ENCODE peak calls at places on chromosomes 6 and 20, in ten cellular contexts. One of them, this sample, is unnamed.

GRCh38 chr6:70398783-70399730 is 14.3 kb upstream of the FAM135A start:
- DNase-seq in HepG2: peak
- DNase-seq in CD4-positive, alpha-beta T cell: no peak
- DNase-seq in right atrium auricular region: no peak
- DNase-seq in B cell: no peak
- DNase-seq in HFFc6: peak
- DNase-seq in coronary artery: no peak
- DNase-seq in fibroblast of pulmonary artery: peak
- DNase-seq in uterus: no peak
- DNase-seq in neural progenitor cell: no peak
- DNase-seq in this sample: no peak

GRCh38 chr6:29631860-29632731 is 887 bp downstream of the GABBR1 start:
- DNase-seq in HepG2: no peak
- DNase-seq in CD4-positive, alpha-beta T cell: peak
- DNase-seq in right atrium auricular region: no peak
- DNase-seq in B cell: peak
- DNase-seq in HFFc6: peak
- DNase-seq in coronary artery: no peak
- DNase-seq in fibroblast of pulmonary artery: peak
- DNase-seq in uterus: peak
- DNase-seq in neural progenitor cell: peak
- DNase-seq in this sample: peak

GRCh38 chr6:43468240-43468639 is 9.1 kb upstream of the TJAP1 start:
- DNase-seq in HepG2: no peak
- DNase-seq in CD4-positive, alpha-beta T cell: no peak
- DNase-seq in right atrium auricular region: no peak
- DNase-seq in B cell: no peak
- DNase-seq in HFFc6: no peak
- DNase-seq in coronary artery: no peak
- DNase-seq in fibroblast of pulmonary artery: no peak
- DNase-seq in uterus: no peak
- DNase-seq in neural progenitor cell: no peak
- DNase-seq in this sample: no peak

GRCh38 chr6:163630096-163630495 is 215.6 kb downstream of the QKI start:
- DNase-seq in HepG2: no peak
- DNase-seq in CD4-positive, alpha-beta T cell: no peak
- DNase-seq in right atrium auricular region: no peak
- DNase-seq in B cell: no peak
- DNase-seq in HFFc6: no peak
- DNase-seq in coronary artery: no peak
- DNase-seq in fibroblast of pulmonary artery: no peak
- DNase-seq in uterus: no peak
- DNase-seq in neural progenitor cell: no peak
- DNase-seq in this sample: no peak

GRCh38 chr20:44572551-44573500 is 9.6 kb upstream of the PKIG start:
- DNase-seq in HepG2: no peak
- DNase-seq in CD4-positive, alpha-beta T cell: no peak
- DNase-seq in right atrium auricular region: no peak
- DNase-seq in B cell: no peak
- DNase-seq in HFFc6: peak
- DNase-seq in coronary artery: no peak
- DNase-seq in fibroblast of pulmonary artery: peak
- DNase-seq in uterus: peak
- DNase-seq in neural progenitor cell: no peak
- DNase-seq in this sample: no peak

GRCh38 chr20:3616250-3616649 is 46.9 kb downstream of the GFRA4 start:
- DNase-seq in HepG2: no peak
- DNase-seq in CD4-positive, alpha-beta T cell: no peak
- DNase-seq in right atrium auricular region: no peak
- DNase-seq in B cell: no peak
- DNase-seq in HFFc6: peak
- DNase-seq in coronary artery: no peak
- DNase-seq in fibroblast of pulmonary artery: peak
- DNase-seq in uterus: no peak
- DNase-seq in neural progenitor cell: peak
- DNase-seq in this sample: no peak

GRCh38 chr20:62970307-62971210 is 18.1 kb downstream of the SLC17A9 start:
- DNase-seq in HepG2: no peak
- DNase-seq in CD4-positive, alpha-beta T cell: no peak
- DNase-seq in right atrium auricular region: no peak
- DNase-seq in B cell: no peak
- DNase-seq in HFFc6: no peak
- DNase-seq in coronary artery: no peak
- DNase-seq in fibroblast of pulmonary artery: no peak
- DNase-seq in uterus: no peak
- DNase-seq in neural progenitor cell: no peak
- DNase-seq in this sample: no peak

GRCh38 chr6:4564746-4565145 is 211.5 kb upstream of the CDYL start:
- DNase-seq in HepG2: no peak
- DNase-seq in CD4-positive, alpha-beta T cell: no peak
- DNase-seq in right atrium auricular region: peak
- DNase-seq in B cell: no peak
- DNase-seq in HFFc6: no peak
- DNase-seq in coronary artery: peak
- DNase-seq in fibroblast of pulmonary artery: no peak
- DNase-seq in uterus: no peak
- DNase-seq in neural progenitor cell: no peak
- DNase-seq in this sample: no peak

GRCh38 chr6:31474871-31475286 is 23.1 kb upstream of the MICB start:
- DNase-seq in HepG2: no peak
- DNase-seq in CD4-positive, alpha-beta T cell: no peak
- DNase-seq in right atrium auricular region: no peak
- DNase-seq in B cell: no peak
- DNase-seq in HFFc6: no peak
- DNase-seq in coronary artery: no peak
- DNase-seq in fibroblast of pulmonary artery: no peak
- DNase-seq in uterus: no peak
- DNase-seq in neural progenitor cell: peak
- DNase-seq in this sample: no peak

GRCh38 chr6:117481926-117482239 is 591 bp upstream of the DCBLD1 start:
- DNase-seq in HepG2: no peak
- DNase-seq in CD4-positive, alpha-beta T cell: no peak
- DNase-seq in right atrium auricular region: no peak
- DNase-seq in B cell: no peak
- DNase-seq in HFFc6: peak
- DNase-seq in coronary artery: no peak
- DNase-seq in fibroblast of pulmonary artery: no peak
- DNase-seq in uterus: no peak
- DNase-seq in neural progenitor cell: peak
- DNase-seq in this sample: no peak

GRCh38 chr6:28683945-28684538 is 158.4 kb downstream of the GPX5 start:
- DNase-seq in HepG2: peak
- DNase-seq in CD4-positive, alpha-beta T cell: no peak
- DNase-seq in right atrium auricular region: no peak
- DNase-seq in B cell: no peak
- DNase-seq in HFFc6: peak
- DNase-seq in coronary artery: no peak
- DNase-seq in fibroblast of pulmonary artery: peak
- DNase-seq in uterus: no peak
- DNase-seq in neural progenitor cell: peak
- DNase-seq in this sample: no peak

GRCh38 chr6:155141002-155141401 is 122.8 kb upstream of the CLDN20 start:
- DNase-seq in HepG2: no peak
- DNase-seq in CD4-positive, alpha-beta T cell: no peak
- DNase-seq in right atrium auricular region: no peak
- DNase-seq in B cell: no peak
- DNase-seq in HFFc6: no peak
- DNase-seq in coronary artery: no peak
- DNase-seq in fibroblast of pulmonary artery: no peak
- DNase-seq in uterus: no peak
- DNase-seq in neural progenitor cell: no peak
- DNase-seq in this sample: no peak

GRCh38 chr6:7594579-7595125 is 4.7 kb downstream of the SNRNP48 start:
- DNase-seq in HepG2: no peak
- DNase-seq in CD4-positive, alpha-beta T cell: no peak
- DNase-seq in right atrium auricular region: no peak
- DNase-seq in B cell: no peak
- DNase-seq in HFFc6: no peak
- DNase-seq in coronary artery: no peak
- DNase-seq in fibroblast of pulmonary artery: no peak
- DNase-seq in uterus: no peak
- DNase-seq in neural progenitor cell: no peak
- DNase-seq in this sample: no peak

GRCh38 chr6:157770946-157771345 is 52.1 kb upstream of the SNX9 start:
- DNase-seq in HepG2: no peak
- DNase-seq in CD4-positive, alpha-beta T cell: no peak
- DNase-seq in right atrium auricular region: no peak
- DNase-seq in B cell: no peak
- DNase-seq in HFFc6: peak
- DNase-seq in coronary artery: no peak
- DNase-seq in fibroblast of pulmonary artery: no peak
- DNase-seq in uterus: no peak
- DNase-seq in neural progenitor cell: no peak
- DNase-seq in this sample: no peak

GRCh38 chr6:17884501-17885039 is 102.9 kb downstream of the KIF13A start:
- DNase-seq in HepG2: no peak
- DNase-seq in CD4-positive, alpha-beta T cell: no peak
- DNase-seq in right atrium auricular region: no peak
- DNase-seq in B cell: no peak
- DNase-seq in HFFc6: no peak
- DNase-seq in coronary artery: no peak
- DNase-seq in fibroblast of pulmonary artery: no peak
- DNase-seq in uterus: no peak
- DNase-seq in neural progenitor cell: no peak
- DNase-seq in this sample: no peak

GRCh38 chr6:161486903-161487531 is 213.2 kb upstream of the AGPAT4 start:
- DNase-seq in HepG2: no peak
- DNase-seq in CD4-positive, alpha-beta T cell: no peak
- DNase-seq in right atrium auricular region: no peak
- DNase-seq in B cell: no peak
- DNase-seq in HFFc6: no peak
- DNase-seq in coronary artery: no peak
- DNase-seq in fibroblast of pulmonary artery: peak
- DNase-seq in uterus: no peak
- DNase-seq in neural progenitor cell: no peak
- DNase-seq in this sample: no peak

GRCh38 chr6:107729098-107729497 is 95.0 kb downstream of the SCML4 start:
- DNase-seq in HepG2: no peak
- DNase-seq in CD4-positive, alpha-beta T cell: no peak
- DNase-seq in right atrium auricular region: no peak
- DNase-seq in B cell: no peak
- DNase-seq in HFFc6: no peak
- DNase-seq in coronary artery: no peak
- DNase-seq in fibroblast of pulmonary artery: no peak
- DNase-seq in uterus: no peak
- DNase-seq in neural progenitor cell: no peak
- DNase-seq in this sample: no peak
- TF ChIP-seq CTCF in HepG2: peak
- TF ChIP-seq CTCF in CD4-positive, alpha-beta T cell: no peak
- TF ChIP-seq CTCF in right atrium auricular region: no peak
- TF ChIP-seq CTCF in B cell: no peak
- TF ChIP-seq CTCF in HFFc6: peak
- TF ChIP-seq CTCF in coronary artery: no peak
- TF ChIP-seq CTCF in fibroblast of pulmonary artery: no peak
- TF ChIP-seq CTCF in uterus: no peak
- TF ChIP-seq CTCF in neural progenitor cell: peak
- TF ChIP-seq CTCF in this sample: no peak

GRCh38 chr6:103797738-103798137 is 1062.0 kb downstream of the HACE1 start:
- DNase-seq in HepG2: no peak
- DNase-seq in CD4-positive, alpha-beta T cell: no peak
- DNase-seq in right atrium auricular region: no peak
- DNase-seq in B cell: no peak
- DNase-seq in HFFc6: no peak
- DNase-seq in coronary artery: no peak
- DNase-seq in fibroblast of pulmonary artery: peak
- DNase-seq in uterus: no peak
- DNase-seq in neural progenitor cell: peak
- DNase-seq in this sample: no peak
- TF ChIP-seq CTCF in HepG2: peak
- TF ChIP-seq CTCF in CD4-positive, alpha-beta T cell: no peak
- TF ChIP-seq CTCF in right atrium auricular region: no peak
- TF ChIP-seq CTCF in B cell: no peak
- TF ChIP-seq CTCF in HFFc6: peak
- TF ChIP-seq CTCF in coronary artery: no peak
- TF ChIP-seq CTCF in fibroblast of pulmonary artery: peak
- TF ChIP-seq CTCF in uterus: no peak
- TF ChIP-seq CTCF in neural progenitor cell: peak
- TF ChIP-seq CTCF in this sample: no peak

DNA sequence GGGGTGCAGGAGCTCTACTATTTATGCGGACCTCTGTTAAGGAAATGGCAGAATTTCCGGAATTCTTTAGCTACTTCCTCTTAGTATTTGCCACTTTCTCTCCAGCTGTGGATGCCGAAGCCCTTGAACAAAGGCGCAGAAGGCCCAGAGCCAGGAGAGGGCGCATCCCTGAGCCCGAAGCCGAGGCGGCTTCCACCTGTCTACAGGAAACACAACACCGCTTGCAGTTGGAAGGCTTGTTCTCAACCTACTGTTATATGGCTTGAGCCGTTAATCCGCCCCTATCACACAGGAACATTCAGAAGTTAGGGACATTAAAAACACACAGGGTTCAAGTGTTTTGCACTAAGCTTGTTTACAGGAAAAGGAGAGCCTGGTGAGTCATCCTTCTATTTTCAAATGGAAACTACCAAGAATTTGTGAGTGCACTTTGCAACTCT is 417.1 kb downstream of the BCKDHB start:
- DNase-seq in HepG2: no peak
- DNase-seq in CD4-positive, alpha-beta T cell: no peak
- DNase-seq in right atrium auricular region: no peak
- DNase-seq in B cell: no peak
- DNase-seq in HFFc6: no peak
- DNase-seq in coronary artery: no peak
- DNase-seq in fibroblast of pulmonary artery: peak
- DNase-seq in uterus: peak
- DNase-seq in neural progenitor cell: peak
- DNase-seq in this sample: no peak
- TF ChIP-seq CTCF in HepG2: peak
- TF ChIP-seq CTCF in CD4-positive, alpha-beta T cell: no peak
- TF ChIP-seq CTCF in right atrium auricular region: no peak
- TF ChIP-seq CTCF in B cell: no peak
- TF ChIP-seq CTCF in HFFc6: no peak
- TF ChIP-seq CTCF in coronary artery: no peak
- TF ChIP-seq CTCF in fibroblast of pulmonary artery: peak
- TF ChIP-seq CTCF in uterus: no peak
- TF ChIP-seq CTCF in neural progenitor cell: peak
- TF ChIP-seq CTCF in this sample: no peak

DNA sequence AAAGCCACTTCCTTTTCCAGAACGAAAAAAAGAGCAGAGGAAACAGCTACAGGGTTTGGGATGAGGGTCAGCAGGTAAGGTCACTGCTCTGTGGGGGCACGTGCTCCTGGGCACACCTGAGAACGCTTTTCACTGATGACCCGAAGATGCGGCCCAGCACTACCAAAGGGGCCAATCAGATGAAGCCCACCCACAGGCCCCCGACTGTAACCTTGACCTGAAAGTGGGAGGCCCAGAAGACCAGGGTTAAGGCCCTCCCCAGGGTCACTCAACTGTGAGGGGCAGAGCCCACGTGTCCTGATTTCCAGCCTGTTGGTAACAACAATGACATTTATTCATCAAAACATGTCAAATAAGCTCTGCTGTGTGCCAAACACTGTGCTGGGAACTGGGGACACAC is 108.0 kb downstream of the BMP7 start:
- DNase-seq in HepG2: no peak
- DNase-seq in CD4-positive, alpha-beta T cell: no peak
- DNase-seq in right atrium auricular region: no peak
- DNase-seq in B cell: no peak
- DNase-seq in HFFc6: no peak
- DNase-seq in coronary artery: no peak
- DNase-seq in fibroblast of pulmonary artery: no peak
- DNase-seq in uterus: no peak
- DNase-seq in neural progenitor cell: no peak
- DNase-seq in this sample: no peak
- TF ChIP-seq CTCF in HepG2: no peak
- TF ChIP-seq CTCF in CD4-positive, alpha-beta T cell: no peak
- TF ChIP-seq CTCF in right atrium auricular region: no peak
- TF ChIP-seq CTCF in B cell: no peak
- TF ChIP-seq CTCF in HFFc6: no peak
- TF ChIP-seq CTCF in coronary artery: no peak
- TF ChIP-seq CTCF in fibroblast of pulmonary artery: no peak
- TF ChIP-seq CTCF in uterus: no peak
- TF ChIP-seq CTCF in neural progenitor cell: no peak
- TF ChIP-seq CTCF in this sample: no peak